ENCODE peak calls at places on chromosomes 6 and 20, in four cellular contexts. S is upper lobe of right lung, B is astrocyte, L is uterus. I is an unnamed sample. For H3K36me3 and H3K4me1, the result is how much of the 10 kb centered on the place peaks cover.

GRCh38 chr6:32424584-32424983 is 15.1 kb upstream of the HLA-DRA start:
- DNase-seq in S (no peak), B (no peak), L (no peak), I (no peak)

GRCh38 chr6:110527516-110527915 is 51.1 kb upstream of the SLC22A16 start:
- DNase-seq in S (no peak), B (no peak), L (no peak), I (no peak)

GRCh38 chr6:138690975-138691594 is 82.5 kb upstream of the CCDC28A start:
- DNase-seq in S (no peak), B (peak), L (no peak), I (no peak)

GRCh38 chr6:31083742-31084354 is 28.5 kb downstream of the C6orf15 start:
- DNase-seq in S (no peak), B (peak), L (no peak), I (no peak)

GRCh38 chr20:34215711-34216381 is 25.4 kb upstream of the ASIP start:
- DNase-seq in S (peak), B (peak), L (peak), I (peak)

GRCh38 chr6:24933868-24934401 is 1.8 kb downstream of the RIPOR2 start:
- DNase-seq in S (no peak), B (no peak), L (no peak), I (no peak)

GRCh38 chr20:36126836-36127529 is 27.6 kb upstream of the EPB41L1 start:
- DNase-seq in S (no peak), B (no peak), L (no peak), I (no peak)

GRCh38 chr6:154567695-154568220 is 57.3 kb upstream of the CNKSR3 start:
- DNase-seq in S (no peak), B (no peak), L (no peak), I (no peak)

GRCh38 chr20:881051-881820 is 34.9 kb downstream of the ANGPT4 start:
- DNase-seq in S (no peak), B (peak), L (no peak), I (no peak)

GRCh38 chr6:139028242-139028657 is 295 bp upstream of the ABRACL start:
- DNase-seq in S (no peak), B (no peak), L (no peak), I (no peak)

GRCh38 chr6:168968228-168968627 is 285.4 kb downstream of the THBS2 start:
- DNase-seq in S (no peak), B (peak), L (peak), I (no peak)

GRCh38 chr6:4459032-4459431 is 317.2 kb upstream of the CDYL start:
- DNase-seq in S (no peak), B (peak), L (no peak), I (no peak)

GRCh38 chr6:142760152-142760551 is 184.8 kb downstream of the HIVEP2 start:
- DNase-seq in S (no peak), B (peak), L (no peak), I (no peak)

GRCh38 chr6:155141002-155141401 is 122.8 kb upstream of the CLDN20 start:
- DNase-seq in S (no peak), B (no peak), L (no peak), I (no peak)

GRCh38 chr6:89353702-89354392 is 1.3 kb upstream of the UBE2J1 start:
- DNase-seq in S (no peak), B (no peak), L (no peak), I (no peak)

GRCh38 chr20:63114693-63115069 is 101.2 kb downstream of the YTHDF1 start:
- DNase-seq in S (no peak), B (no peak), L (no peak), I (no peak)

GRCh38 chr20:40966516-40967185 is 62.0 kb upstream of the TOP1 start:
- DNase-seq in S (no peak), B (no peak), L (no peak), I (no peak)

GRCh38 chr20:40965671-40966070 is 63.0 kb upstream of the TOP1 start:
- DNase-seq in S (no peak), B (no peak), L (no peak), I (no peak)

GRCh38 chr20:40966103-40966502 is 62.5 kb upstream of the TOP1 start:
- DNase-seq in S (no peak), B (no peak), L (no peak), I (no peak)

DNA sequence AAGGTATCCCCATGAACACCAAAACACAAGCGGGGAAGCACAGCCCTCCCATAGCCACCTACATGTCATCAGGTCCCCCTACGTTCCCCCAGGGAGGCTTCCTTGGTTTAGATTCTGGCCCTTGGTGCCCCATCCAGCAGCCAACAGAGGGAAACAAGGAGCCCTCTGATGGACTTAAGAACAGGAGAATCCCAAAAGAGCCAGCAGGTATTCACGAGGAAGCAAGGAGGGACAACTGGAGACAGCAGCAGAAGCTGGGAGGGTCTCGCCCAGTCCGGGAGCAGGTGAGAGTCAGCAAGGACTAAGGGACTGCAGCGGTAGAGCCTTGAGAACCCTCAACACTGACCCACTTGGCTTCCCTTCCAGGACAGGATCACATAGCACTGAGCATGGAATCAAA is 58.4 kb upstream of the TOP1 start:
- DNase-seq in S (no peak), B (no peak), L (no peak), I (no peak)
- TF ChIP-seq CTCF in S (no peak), B (no peak), L (no peak), I (no peak)

GRCh38 chr20:5567644-5568043 is 182.6 kb upstream of the SHLD1 start:
- DNase-seq in S (no peak), B (no peak), L (no peak), I (no peak)

GRCh38 chr20:5570442-5570841 is 179.8 kb upstream of the SHLD1 start:
- DNase-seq in S (no peak), B (no peak), L (no peak), I (no peak)

GRCh38 chr20:5569021-5569420 is 181.2 kb upstream of the SHLD1 start:
- DNase-seq in S (no peak), B (peak), L (no peak), I (peak)

GRCh38 chr20:5570031-5570430 is 180.2 kb upstream of the SHLD1 start:
- DNase-seq in S (no peak), B (no peak), L (no peak), I (no peak)
- H3K36me3 ChIP-seq in S (half or more), B (under half), L (under half), I (under half)

DNA sequence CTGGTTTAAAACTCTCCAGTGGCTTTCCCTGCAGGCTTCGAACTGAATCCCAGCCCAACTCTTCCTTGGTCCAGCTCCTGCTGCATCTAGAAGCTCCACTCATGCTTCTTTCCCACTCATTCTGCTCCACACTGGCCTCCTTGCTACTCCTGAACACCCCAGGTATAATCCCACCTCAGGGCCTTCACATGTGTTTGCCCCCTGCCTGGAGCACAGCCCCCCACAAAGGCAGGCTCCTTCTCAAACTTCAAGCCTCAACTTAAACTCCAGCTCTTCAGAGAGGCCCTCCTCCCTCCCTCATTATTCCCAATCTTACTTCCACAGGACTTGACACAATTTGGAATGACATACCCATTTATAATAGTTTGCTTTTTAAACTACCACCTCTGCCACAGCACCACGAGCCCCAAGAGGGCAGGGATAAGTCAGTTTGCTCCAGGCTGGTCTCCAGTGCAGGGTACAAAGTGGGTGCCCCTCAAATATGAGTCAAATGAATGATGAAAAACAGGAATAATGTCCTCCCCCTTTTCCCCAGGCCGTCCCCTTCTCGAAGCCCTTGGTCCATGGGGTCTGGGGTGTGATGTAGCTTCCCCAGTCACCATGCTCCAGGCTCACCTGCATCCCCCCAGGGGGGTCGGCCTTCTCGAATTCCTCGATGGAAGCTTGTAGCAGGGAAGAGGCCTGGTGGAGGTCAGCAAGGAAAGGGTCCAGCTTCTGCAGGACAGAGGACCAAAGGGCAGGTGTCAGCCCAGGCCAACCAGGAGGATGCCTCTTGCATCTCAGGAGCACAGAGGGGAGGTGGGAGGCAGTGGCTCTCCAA is 37.4 kb downstream of the KIAA1755 start:
- DNase-seq in S (peak), B (no peak), L (no peak), I (no peak)
- H3K4me1 ChIP-seq in S (under half), B (under half), L (under half), I (under half)

GRCh38 chr6:130743175-130743574 is 84.0 kb upstream of the SMLR1 start:
- DNase-seq in S (no peak), B (no peak), L (no peak), I (no peak)
- TF ChIP-seq CTCF in S (no peak), B (no peak), L (no peak), I (no peak)

DNA sequence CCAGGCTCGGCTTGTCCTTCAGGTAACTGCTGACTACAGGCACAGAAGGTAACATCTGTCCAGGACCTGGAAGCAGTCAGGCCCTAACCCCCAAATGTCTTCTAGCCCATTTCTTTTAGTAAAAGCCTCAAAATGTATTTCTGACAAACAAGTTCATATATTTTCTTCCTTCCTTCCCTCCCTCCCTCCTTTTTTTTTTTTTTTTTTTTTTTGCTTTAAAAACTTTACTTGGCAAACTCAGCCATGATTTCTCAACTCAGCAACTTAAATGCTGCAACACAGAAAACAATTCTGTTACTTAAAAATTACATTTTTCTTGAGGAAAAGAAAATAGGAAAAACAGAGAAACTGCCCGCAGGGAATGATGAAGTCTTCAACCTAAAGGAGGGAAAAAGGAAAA is 7.3 kb downstream of the MTCH1 start:
- DNase-seq in S (no peak), B (no peak), L (no peak), I (no peak)
- H3K36me3 ChIP-seq in S (half or more), B (half or more), L (under half), I (under half)